ENCODE peak calls at places on chromosome 9, in five cellular contexts. J is HT-29, F is AG10803, K is M059J, A is upper lobe of right lung. C is an unnamed sample.

GRCh38 chr9:127755558-127756060 is 20.5 kb upstream of the TOR2A start:
- DNase-seq in J (no peak), F (no peak), K (no peak), A (no peak), C (no peak)

GRCh38 chr9:567746-568305 is 273.7 kb upstream of the DMRT1 start:
- DNase-seq in J (no peak), F (no peak), K (no peak), A (no peak), C (no peak)

GRCh38 chr9:21141427-21141882 is at the start of gene IFNW1:
- DNase-seq in J (peak; percentile 6), F (no peak), K (peak; percentile 7), A (no peak), C (peak; percentile 36)

GRCh38 chr9:126471084-126471611 is 142.6 kb upstream of the LMX1B start:
- DNase-seq in J (no peak), F (peak; percentile 92), K (peak; percentile 25), A (peak; percentile 82), C (peak; percentile 76)

GRCh38 chr9:132295181-132295580 is 59.6 kb downstream of the SETX start:
- DNase-seq in J (no peak), F (no peak), K (no peak), A (no peak), C (no peak)

GRCh38 chr9:131758972-131759647 is 19.2 kb upstream of the RAPGEF1 start:
- DNase-seq in J (no peak), F (peak; percentile 18), K (peak; percentile 38), A (no peak), C (peak; percentile 15)

GRCh38 chr9:137045294-137046093 is 483 bp downstream of the NPDC1 start:
- DNase-seq in J (no peak), F (peak; percentile 49), K (peak; percentile 57), A (no peak), C (peak; percentile 70)

GRCh38 chr9:104094534-104095020 is 468 bp downstream of the SMC2 start:
- DNase-seq in J (no peak), F (no peak), K (no peak), A (no peak), C (no peak)

GRCh38 chr9:76893395-76893932 is 12.4 kb downstream of the PRUNE2 start:
- DNase-seq in J (no peak), F (peak; percentile 31), K (no peak), A (no peak), C (no peak)

GRCh38 chr9:22529426-22530199 is 83.0 kb downstream of the DMRTA1 start:
- DNase-seq in J (no peak), F (no peak), K (peak; percentile 98), A (no peak), C (peak; percentile 26)

GRCh38 chr9:70367305-70367930 is 47.0 kb downstream of the KLF9 start:
- DNase-seq in J (no peak), F (no peak), K (no peak), A (no peak), C (no peak)

GRCh38 chr9:114473447-114473801 is 31.8 kb downstream of the WHRN start:
- DNase-seq in J (no peak), F (no peak), K (no peak), A (no peak), C (no peak)

GRCh38 chr9:117825609-117826347 is 121.6 kb downstream of the TLR4 start:
- DNase-seq in J (no peak), F (no peak), K (no peak), A (no peak), C (no peak)

GRCh38 chr9:131677445-131678180 is 62.3 kb downstream of the RAPGEF1 start:
- DNase-seq in J (no peak), F (peak; percentile 70), K (peak; percentile 88), A (no peak), C (peak; percentile 84)

GRCh38 chr9:110638381-110638954 is 30.1 kb upstream of the MUSK start:
- DNase-seq in J (peak; percentile 37), F (peak; percentile 49), K (peak; percentile 53), A (no peak), C (peak; percentile 84)

GRCh38 chr9:93264338-93265125 is 80.6 kb downstream of the WNK2 start:
- DNase-seq in J (no peak), F (no peak), K (no peak), A (no peak), C (no peak)

GRCh38 chr9:94868462-94868861 is 142.0 kb downstream of the AOPEP start:
- DNase-seq in J (no peak), F (no peak), K (peak; percentile 28), A (no peak), C (no peak)

GRCh38 chr9:133959966-133960567 is 32.1 kb downstream of the VAV2 start:
- DNase-seq in J (no peak), F (no peak), K (no peak), A (no peak), C (no peak)

GRCh38 chr9:22528485-22528884 is 81.9 kb downstream of the DMRTA1 start:
- DNase-seq in J (no peak), F (peak; percentile 42), K (peak; percentile 71), A (no peak), C (peak; percentile 74)

GRCh38 chr9:108621991-108622390 is 233.8 kb downstream of the ACTL7B start:
- DNase-seq in J (no peak), F (no peak), K (peak; percentile 21), A (no peak), C (no peak)

GRCh38 chr9:113399646-113400200 is 1.4 kb downstream of the ALAD start:
- DNase-seq in J (no peak), F (no peak), K (no peak), A (no peak), C (no peak)

GRCh38 chr9:95171001-95171400 is 146.5 kb downstream of the FANCC start:
- DNase-seq in J (no peak), F (no peak), K (peak; percentile 67), A (no peak), C (peak; percentile 57)

GRCh38 chr9:14713187-14713799 is 9.2 kb downstream of the CER1 start:
- DNase-seq in J (no peak), F (no peak), K (no peak), A (no peak), C (no peak)

GRCh38 chr9:77543131-77543822 is 104.8 kb downstream of the GNA14 start:
- DNase-seq in J (no peak), F (no peak), K (no peak), A (no peak), C (no peak)

GRCh38 chr9:107918749-107919148 is 429.2 kb upstream of the KLF4 start:
- DNase-seq in J (no peak), F (no peak), K (no peak), A (no peak), C (no peak)

GRCh38 chr9:93590609-93591234 is 14.3 kb downstream of the PHF2 start:
- DNase-seq in J (no peak), F (no peak), K (no peak), A (no peak), C (no peak)

C was measured in adipocyte.